ENCODE peak calls at places on chromosomes 7 and 10, in nine cellular contexts. X is LHCN-M2; E is endothelial cell; Q is activated CD8-positive, alpha-beta memory T cell treated with anti-CD3 and anti-CD28 coated beads for 4 hours; S is NCI-H774; J is OCI-LY7; I is adipocyte; T is NCI-H1105 treated with DMSO at 0.1 percent for 48 hours; V is foreskin fibroblast. L is an unnamed sample.

GRCh38 chr7:142712617-142712957 is 36.7 kb upstream of the PRSS1 start:
- DNase-seq in X (no peak), E (no peak), Q (no peak), S (no peak), J (no peak), I (no peak), T (no peak), V (no peak), L (no peak)

GRCh38 chr10:34710391-34710751 is 104.7 kb downstream of the PARD3 start:
- DNase-seq in X (peak), E (no peak), Q (no peak), S (no peak), J (no peak), I (peak), T (no peak), V (peak), L (peak)

GRCh38 chr10:18240185-18240882 is 100.1 kb downstream of the CACNB2 start:
- DNase-seq in X (no peak), E (no peak), Q (no peak), S (no peak), J (no peak), I (no peak), T (no peak), V (peak), L (no peak)

GRCh38 chr7:25856056-25856780 is 295.8 kb upstream of the NFE2L3 start:
- DNase-seq in X (no peak), E (no peak), Q (no peak), S (no peak), J (no peak), I (peak), T (peak), V (no peak), L (peak)

GRCh38 chr10:45592432-45592831 is 80.1 kb downstream of the ZFAND4 start:
- DNase-seq in X (no peak), E (no peak), Q (no peak), S (no peak), J (no peak), I (no peak), T (no peak), V (no peak), L (no peak)

GRCh38 chr10:100506596-100507356 is 12.9 kb downstream of the SEC31B start:
- DNase-seq in X (peak), E (no peak), Q (no peak), S (no peak), J (no peak), I (peak), T (no peak), V (peak), L (peak)

GRCh38 chr10:13555884-13556529 is 27.2 kb upstream of the BEND7 start:
- DNase-seq in X (peak), E (no peak), Q (no peak), S (peak), J (no peak), I (no peak), T (peak), V (no peak), L (no peak)

GRCh38 chr10:110068780-110069179 is 61.0 kb downstream of the ADD3 start:
- DNase-seq in X (no peak), E (no peak), Q (no peak), S (no peak), J (no peak), I (no peak), T (no peak), V (no peak), L (no peak)